ENCODE peak calls at places on chromosomes 3 and 15, in five cellular contexts. C is endothelial cell of umbilical vein, U is upper lobe of left lung, H is tibial nerve, T is prostate gland. J is an unnamed sample.

GRCh38 chr15:75203017-75203907 is 1.6 kb downstream of the C15orf39 start:
- DNase-seq in H (no peak), U (no peak), C (peak), T (no peak), J (no peak)

GRCh38 chr3:120100711-120101110 is 6.5 kb upstream of the GSK3B start:
- DNase-seq in C (no peak), U (no peak), T (no peak), H (no peak), J (no peak)

GRCh38 chr15:48285329-48286214 is 45.7 kb upstream of the DUT start:
- DNase-seq in U (peak), H (no peak), T (peak), C (peak), J (no peak)

GRCh38 chr3:178787960-178788359 is 251.7 kb downstream of the KCNMB2 start:
- DNase-seq in C (no peak), T (no peak), H (no peak), U (no peak), J (no peak)

GRCh38 chr15:65411470-65412071 is 11.2 kb downstream of the IGDCC4 start:
- DNase-seq in C (no peak), H (no peak), T (no peak), U (no peak), J (no peak)

GRCh38 chr15:83114305-83114704 is 6.9 kb downstream of the TM6SF1 start:
- DNase-seq in C (no peak), U (no peak), T (no peak), H (no peak), J (no peak)

GRCh38 chr3:127815641-127816605 is 6.4 kb downstream of the MGLL start:
- DNase-seq in C (no peak), U (peak), T (no peak), H (no peak), J (peak)

GRCh38 chr3:41673643-41674042 is 288.3 kb downstream of the ULK4 start:
- DNase-seq in U (no peak), T (no peak), H (no peak), C (no peak), J (no peak)

GRCh38 chr3:39814007-39814406 is 4.6 kb downstream of the MYRIP start:
- DNase-seq in T (no peak), C (peak), H (no peak), U (no peak), J (no peak)

GRCh38 chr3:123392368-123392767 is 56.5 kb downstream of the ADCY5 start:
- DNase-seq in H (no peak), T (no peak), U (no peak), C (no peak), J (no peak)

GRCh38 chr3:17039579-17039978 is 154.8 kb downstream of the PLCL2 start:
- DNase-seq in H (no peak), U (no peak), C (peak), T (no peak), J (no peak)

DNA sequence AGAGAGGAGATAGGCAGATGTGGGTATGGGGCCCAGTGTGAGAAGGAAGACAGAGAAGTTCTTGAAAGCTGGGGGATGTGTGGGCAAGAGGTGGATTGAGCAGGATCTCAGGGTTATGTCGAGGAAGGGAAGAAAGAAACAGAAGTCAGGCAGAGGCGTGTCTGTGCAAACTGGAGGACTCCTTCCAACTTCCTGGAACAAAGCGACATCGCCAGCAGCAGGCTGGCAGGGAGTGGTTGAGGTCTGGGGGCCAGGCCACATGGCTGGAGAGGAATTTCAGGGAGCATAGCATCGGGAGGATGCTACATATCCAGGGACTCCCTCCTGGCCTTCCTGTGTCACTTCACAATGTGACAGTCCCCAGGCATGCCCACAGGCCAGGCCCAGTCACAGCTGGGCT is 42.9 kb upstream of the MYZAP start:
- DNase-seq in H (no peak), U (no peak), T (no peak), C (no peak), J (no peak)
- TF ChIP-seq POLR2A in H (no peak), U (no peak), T (no peak), C (no peak), J (no peak)

GRCh38 chr15:100207053-100207452 is 134.7 kb downstream of the ADAMTS17 start:
- DNase-seq in H (no peak), U (no peak), C (no peak), T (peak), J (no peak)
- TF ChIP-seq CTCF in H (no peak), U (no peak), C (no peak), T (peak), J (no peak)

DNA sequence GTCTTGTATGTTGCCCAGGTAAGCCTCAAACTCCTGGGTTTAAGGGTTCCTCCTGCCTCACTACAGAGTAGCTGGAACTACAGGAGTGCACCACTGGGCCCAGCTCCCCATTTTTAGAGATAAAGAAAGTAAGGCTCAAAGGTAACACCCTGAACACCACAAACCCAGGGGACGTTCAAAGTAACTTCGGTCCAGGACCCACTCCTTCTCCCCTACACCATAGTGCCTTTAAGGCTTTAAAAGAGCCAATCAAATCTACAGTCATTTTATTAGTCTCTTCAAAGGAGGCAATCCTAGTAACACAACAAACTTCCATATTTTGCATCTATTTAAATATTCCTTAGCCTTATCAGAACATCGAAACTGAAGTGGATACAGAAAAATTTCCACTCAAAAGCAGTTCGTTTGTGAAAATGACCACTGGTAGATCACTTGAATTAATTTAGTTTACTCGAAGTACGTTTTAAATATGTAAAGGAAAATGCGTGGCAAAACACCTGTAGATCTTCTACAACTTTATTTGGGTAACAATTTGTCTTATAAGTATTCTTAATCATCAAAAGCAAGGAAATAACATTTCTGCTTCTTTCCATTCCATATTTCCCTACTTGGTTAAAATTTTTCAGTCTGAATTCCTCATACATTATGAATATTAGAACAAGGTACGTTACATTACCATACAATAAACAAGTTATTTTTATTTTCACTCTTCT is 1.8 kb downstream of the STAG1 start:
- DNase-seq in C (peak), T (no peak), H (no peak), U (peak), J (no peak)
- TF ChIP-seq POLR2A in C (no peak), T (no peak), H (no peak), U (no peak), J (no peak)

GRCh38 chr3:72342450-72342849 is 505.8 kb downstream of the SHQ1 start:
- DNase-seq in C (no peak), U (no peak), H (no peak), T (no peak), J (no peak)

GRCh38 chr3:72341943-72342342 is 506.3 kb downstream of the SHQ1 start:
- DNase-seq in C (no peak), U (no peak), T (no peak), H (no peak), J (peak)

GRCh38 chr3:72344256-72345046 is 503.8 kb downstream of the SHQ1 start:
- DNase-seq in H (no peak), T (no peak), C (no peak), U (no peak), J (no peak)

GRCh38 chr3:72341380-72341770 is 506.9 kb downstream of the SHQ1 start:
- DNase-seq in T (no peak), C (no peak), H (no peak), U (no peak), J (no peak)

GRCh38 chr3:72343078-72343477 is 505.2 kb downstream of the SHQ1 start:
- DNase-seq in T (no peak), H (no peak), U (no peak), C (peak), J (no peak)
- TF ChIP-seq CTCF in T (no peak), H (no peak), U (no peak), C (no peak), J (no peak)

GRCh38 chr3:105793040-105793439 is 75.8 kb downstream of the CBLB start:
- DNase-seq in H (no peak), T (no peak), U (no peak), C (no peak), J (no peak)

GRCh38 chr3:105802073-105802706 is 66.6 kb downstream of the CBLB start:
- DNase-seq in U (no peak), C (no peak), T (no peak), H (no peak), J (no peak)

GRCh38 chr3:105801397-105801796 is 67.4 kb downstream of the CBLB start:
- DNase-seq in C (no peak), U (no peak), T (no peak), H (no peak), J (no peak)

GRCh38 chr3:105800320-105800719 is 68.5 kb downstream of the CBLB start:
- DNase-seq in U (no peak), H (no peak), T (no peak), C (no peak), J (no peak)

GRCh38 chr3:105798381-105798934 is 70.4 kb downstream of the CBLB start:
- DNase-seq in T (no peak), U (no peak), C (no peak), H (no peak), J (no peak)
- TF ChIP-seq POLR2A in T (no peak), U (no peak), C (no peak), H (no peak), J (no peak)

GRCh38 chr15:67501177-67501835 is 19.6 kb upstream of the C15orf61 start:
- DNase-seq in H (no peak), C (peak), U (no peak), T (no peak), J (no peak)
- TF ChIP-seq CTCF in H (no peak), C (peak), U (peak), T (peak), J (no peak)

DNA sequence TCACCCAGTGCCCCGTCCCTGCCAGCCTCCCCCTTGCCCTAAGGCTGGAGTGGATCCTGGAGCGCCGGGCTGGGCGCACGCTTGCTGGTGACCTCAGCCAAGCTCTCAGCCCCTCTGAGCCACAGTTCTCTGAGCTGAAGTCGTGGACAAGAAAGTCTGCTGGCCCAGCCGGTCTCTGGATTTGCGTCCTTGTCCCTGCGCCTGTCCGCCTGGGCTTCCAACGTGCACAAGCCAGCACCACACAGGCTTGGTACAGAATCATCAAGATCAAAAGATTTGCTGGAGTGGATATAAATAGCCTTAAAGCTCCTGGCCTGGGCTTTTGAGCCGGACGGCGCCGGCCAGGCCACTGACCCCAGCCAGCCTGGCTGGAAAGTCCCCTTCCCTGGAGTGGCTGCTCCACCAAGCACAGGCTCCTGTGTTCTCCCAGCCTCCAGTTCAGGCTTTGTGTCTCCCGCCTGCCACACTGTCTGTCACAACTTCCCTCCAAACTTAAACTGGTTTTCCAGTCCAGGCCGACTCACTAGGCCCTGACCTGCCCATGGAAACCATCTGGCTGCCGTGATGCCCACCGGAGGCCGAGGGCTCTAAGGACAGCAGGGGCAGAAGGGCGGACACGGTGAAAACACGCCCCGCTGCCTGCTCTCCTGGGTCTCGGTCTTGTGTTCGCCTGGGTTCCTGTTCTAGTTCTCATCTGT is 156.2 kb downstream of the NUP210 start:
- DNase-seq in T (no peak), H (no peak), C (no peak), U (no peak), J (no peak)
- TF ChIP-seq POLR2A in T (no peak), H (no peak), C (no peak), U (no peak), J (no peak)

DNA sequence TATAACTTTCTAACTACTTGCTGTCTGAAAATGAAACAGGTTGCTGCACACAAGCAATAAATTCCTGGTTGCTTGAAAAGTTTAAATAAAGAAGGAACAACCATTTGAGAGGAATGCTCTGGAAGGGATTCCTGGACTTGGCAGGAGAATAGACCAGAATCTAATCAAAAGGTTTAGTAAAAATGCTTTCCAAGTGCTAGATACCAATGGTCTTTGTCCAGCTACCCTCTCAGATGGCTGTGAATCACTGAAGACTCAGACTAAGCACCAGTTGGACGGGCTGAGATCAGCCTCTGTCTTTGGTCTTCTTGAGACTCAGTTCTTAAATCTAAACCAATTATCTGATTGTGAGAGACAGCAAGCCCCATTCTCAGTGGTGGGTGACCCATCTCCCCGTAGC is 27.7 kb upstream of the LPP start:
- DNase-seq in U (no peak), T (no peak), C (no peak), H (no peak), J (no peak)
- TF ChIP-seq CTCF in U (no peak), T (no peak), C (no peak), H (no peak), J (no peak)

DNA sequence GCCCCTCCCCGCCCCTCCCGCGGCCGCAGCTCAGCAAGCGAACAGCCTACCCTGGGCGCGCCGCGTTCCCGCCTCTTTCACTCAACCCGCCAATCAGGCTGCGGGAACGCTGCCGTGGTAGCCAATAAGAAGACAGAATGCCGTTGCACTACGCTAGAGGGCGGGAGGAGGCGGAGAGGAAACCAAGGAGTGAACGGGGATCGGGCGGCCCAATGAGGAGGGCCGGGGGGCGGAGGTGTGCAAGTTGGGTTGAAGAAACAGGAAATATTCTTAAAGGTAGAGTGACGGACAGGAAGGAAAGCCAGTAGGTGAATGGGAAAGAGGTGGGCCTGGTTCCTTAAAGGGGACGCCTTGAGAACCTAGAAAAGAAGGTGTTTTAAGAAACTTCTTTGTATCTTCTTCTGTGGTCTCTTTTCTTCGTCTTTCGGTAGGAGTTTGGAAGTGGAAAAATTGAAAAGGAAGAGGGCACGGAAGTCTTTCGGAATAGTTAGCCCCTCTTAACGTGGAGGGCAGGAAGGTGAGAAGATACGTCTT is 283 bp upstream of the USF3 start:
- DNase-seq in H (peak), U (peak), T (peak), C (peak), J (peak)
- TF ChIP-seq POLR2A in H (no peak), U (no peak), T (no peak), C (no peak), J (no peak)

J was measured in lower leg skin.